ENCODE peak calls at places on chromosomes 3 and 15, in five cellular contexts. U, K, W, X and A are unnamed samples.

GRCh38 chr15:40344217-40344616 is 3.5 kb upstream of the CCDC9B start:
- DNase-seq in W (no peak), K (peak), X (no peak), U (peak), A (no peak)

GRCh38 chr3:129277829-129278271 is 820 bp upstream of the HMCES start:
- DNase-seq in K (peak), X (no peak), U (peak), W (no peak), A (no peak)

GRCh38 chr3:197297476-197298340 is 704 bp downstream of the DLG1 start:
- DNase-seq in U (peak), X (peak), W (peak), K (peak), A (peak)

GRCh38 chr15:89649716-89650115 is 5.6 kb downstream of the KIF7 start:
- DNase-seq in X (no peak), K (no peak), U (no peak), W (no peak), A (no peak)

GRCh38 chr15:75928680-75929608 is 25.3 kb downstream of the FBXO22 start:
- DNase-seq in U (peak), X (no peak), W (peak), K (peak), A (peak)

GRCh38 chr3:61680617-61681016 is 119.2 kb downstream of the PTPRG start:
- DNase-seq in X (no peak), U (no peak), K (no peak), W (no peak), A (no peak)

GRCh38 chr3:99920530-99921376 is 103.1 kb downstream of the CMSS1 start:
- DNase-seq in K (peak), X (peak), U (peak), W (peak), A (peak)

GRCh38 chr3:11570251-11570650 is 73.5 kb downstream of the VGLL4 start:
- DNase-seq in W (no peak), X (no peak), K (no peak), U (no peak), A (no peak)

GRCh38 chr3:22542311-22542710 is 660.8 kb upstream of the UBE2E2 start:
- DNase-seq in U (peak), X (no peak), W (no peak), K (no peak), A (no peak)

GRCh38 chr15:32730677-32731654 is 13.2 kb downstream of the GREM1 start:
- DNase-seq in X (no peak), K (no peak), W (peak), U (peak), A (no peak)

GRCh38 chr15:52224211-52224610 is 33.0 kb upstream of the GNB5 start:
- DNase-seq in U (no peak), X (no peak), K (no peak), W (no peak), A (no peak)

GRCh38 chr3:126983653-126984390 is 907 bp downstream of the PLXNA1 start:
- DNase-seq in K (no peak), U (peak), X (no peak), W (no peak), A (peak)

GRCh38 chr15:57551717-57552677 is 39.7 kb upstream of the MYZAP start:
- DNase-seq in K (peak), U (peak), W (peak), X (no peak), A (peak)

GRCh38 chr15:76345880-76346665 is 9.5 kb downstream of the ISL2 start:
- DNase-seq in X (no peak), K (no peak), W (no peak), U (no peak), A (peak)

GRCh38 chr15:52466134-52466701 is 62.5 kb downstream of the MYO5A start:
- DNase-seq in K (no peak), W (peak), X (peak), U (no peak), A (peak)

GRCh38 chr3:8972614-8973013 is 9.3 kb upstream of the RAD18 start:
- DNase-seq in X (no peak), U (peak), W (no peak), K (peak), A (peak)

GRCh38 chr3:144791034-144791433 is 819.4 kb downstream of the DIPK2A start:
- DNase-seq in X (peak), K (no peak), U (no peak), W (no peak), A (no peak)

GRCh38 chr15:101176625-101177024 is 75.2 kb downstream of the CHSY1 start:
- DNase-seq in U (peak), W (no peak), X (no peak), K (peak), A (no peak)

GRCh38 chr3:4615734-4616133 is 122.6 kb downstream of the ITPR1 start:
- DNase-seq in U (no peak), X (no peak), W (no peak), K (no peak), A (peak)

GRCh38 chr15:91849180-91849579 is 4.3 kb upstream of the SLCO3A1 start:
- DNase-seq in W (no peak), U (no peak), K (no peak), X (no peak), A (no peak)

GRCh38 chr3:37029516-37030163 is 36.3 kb downstream of the MLH1 start:
- DNase-seq in W (no peak), K (no peak), X (no peak), U (no peak), A (no peak)

GRCh38 chr15:51229907-51230328 is 108.5 kb downstream of the CYP19A1 start:
- DNase-seq in K (peak), X (no peak), W (no peak), U (peak), A (peak)

GRCh38 chr3:149969110-149969944 is 1.4 kb downstream of the PFN2 start:
- DNase-seq in U (peak), K (peak), W (no peak), X (peak), A (peak)

GRCh38 chr15:48191574-48192225 is at the start of gene CTXN2:
- DNase-seq in U (no peak), K (no peak), X (no peak), W (no peak), A (no peak)

GRCh38 chr3:114378760-114379159 is 84.9 kb downstream of the TIGIT start:
- DNase-seq in U (no peak), K (no peak), X (no peak), W (no peak), A (no peak)

GRCh38 chr3:87006844-87007439 is 16.0 kb upstream of the VGLL3 start:
- DNase-seq in K (peak), U (peak), X (no peak), W (no peak), A (no peak)

GRCh38 chr15:77633913-77634265 is 1.2 kb upstream of the LINGO1 start:
- DNase-seq in K (no peak), X (no peak), W (no peak), U (no peak), A (no peak)

GRCh38 chr15:71651750-71652186 is 158.6 kb upstream of the NR2E3 start:
- DNase-seq in X (no peak), W (peak), K (peak), U (peak), A (peak)

GRCh38 chr3:39220551-39221530 is 28.4 kb upstream of the XIRP1 start:
- DNase-seq in W (no peak), K (no peak), X (no peak), U (no peak), A (no peak)

GRCh38 chr3:172317984-172318383 is 130.3 kb downstream of the GHSR start:
- DNase-seq in U (peak), W (no peak), X (peak), K (peak), A (peak)

GRCh38 chr15:54082836-54083492 is 104.7 kb downstream of the UNC13C start:
- DNase-seq in U (peak), W (no peak), K (peak), X (no peak), A (peak)

GRCh38 chr3:39124876-39125836 is 17.7 kb downstream of the TTC21A start:
- DNase-seq in W (peak), X (no peak), U (peak), K (peak), A (no peak)

GRCh38 chr3:178195824-178196223 is 340.4 kb upstream of the KCNMB2 start:
- DNase-seq in U (peak), K (peak), W (no peak), X (no peak), A (peak)

GRCh38 chr3:11544413-11545181 is 99.1 kb downstream of the VGLL4 start:
- DNase-seq in K (peak), W (peak), U (peak), X (peak), A (peak)

GRCh38 chr3:128324911-128325592 is 141.6 kb downstream of the DNAJB8 start:
- DNase-seq in W (peak), U (no peak), K (no peak), X (no peak), A (no peak)